ENCODE peak calls at places on chromosome 18, in five cellular contexts. One of them, this sample, is unnamed.
A peak's percentile ranks its signal among the peaks of the same experiment; 100 is the strongest.

GRCh38 chr18:27899893-27900292 is 277.0 kb downstream of the CDH2 start:
- DNase-seq in GM18507: no peak
- DNase-seq in activated T-cell treated with anti-CD3 and anti-CD28 coated beads for 1 hour: no peak
- DNase-seq in gastrocnemius medialis: no peak
- DNase-seq in activated T-helper 1 cell treated with Interleukin-2 at 50 U/mL for 16 hours: no peak
- DNase-seq in this sample: no peak

GRCh38 chr18:70333757-70334156 is 44.9 kb downstream of the SOCS6 start:
- DNase-seq in GM18507: no peak
- DNase-seq in activated T-cell treated with anti-CD3 and anti-CD28 coated beads for 1 hour: no peak
- DNase-seq in activated T-helper 1 cell treated with Interleukin-2 at 50 U/mL for 16 hours: no peak
- DNase-seq in gastrocnemius medialis: peak; percentile 53
- DNase-seq in this sample: no peak

GRCh38 chr18:76274470-76275289 is 220.4 kb downstream of the ZNF516 start:
- DNase-seq in activated T-helper 1 cell treated with Interleukin-2 at 50 U/mL for 16 hours: no peak
- DNase-seq in GM18507: no peak
- DNase-seq in gastrocnemius medialis: no peak
- DNase-seq in activated T-cell treated with anti-CD3 and anti-CD28 coated beads for 1 hour: no peak
- DNase-seq in this sample: no peak

GRCh38 chr18:63604791-63605567 is 17.8 kb downstream of the SERPINB13 start:
- DNase-seq in activated T-cell treated with anti-CD3 and anti-CD28 coated beads for 1 hour: no peak
- DNase-seq in GM18507: no peak
- DNase-seq in gastrocnemius medialis: no peak
- DNase-seq in activated T-helper 1 cell treated with Interleukin-2 at 50 U/mL for 16 hours: no peak
- DNase-seq in this sample: no peak

GRCh38 chr18:76450452-76450851 is 44.6 kb downstream of the ZNF516 start:
- DNase-seq in GM18507: no peak
- DNase-seq in activated T-helper 1 cell treated with Interleukin-2 at 50 U/mL for 16 hours: no peak
- DNase-seq in activated T-cell treated with anti-CD3 and anti-CD28 coated beads for 1 hour: no peak
- DNase-seq in gastrocnemius medialis: peak; percentile 9
- DNase-seq in this sample: no peak

GRCh38 chr18:23761941-23762340 is 72.7 kb downstream of the LAMA3 start:
- DNase-seq in activated T-cell treated with anti-CD3 and anti-CD28 coated beads for 1 hour: no peak
- DNase-seq in GM18507: no peak
- DNase-seq in activated T-helper 1 cell treated with Interleukin-2 at 50 U/mL for 16 hours: no peak
- DNase-seq in gastrocnemius medialis: no peak
- DNase-seq in this sample: no peak

GRCh38 chr18:35042389-35043066 is 1.3 kb downstream of the MAPRE2 start:
- DNase-seq in activated T-cell treated with anti-CD3 and anti-CD28 coated beads for 1 hour: no peak
- DNase-seq in GM18507: no peak
- DNase-seq in activated T-helper 1 cell treated with Interleukin-2 at 50 U/mL for 16 hours: no peak
- DNase-seq in gastrocnemius medialis: no peak
- DNase-seq in this sample: no peak

GRCh38 chr18:30280861-30281470 is 761.6 kb downstream of the DSC3 start:
- DNase-seq in activated T-helper 1 cell treated with Interleukin-2 at 50 U/mL for 16 hours: no peak
- DNase-seq in GM18507: no peak
- DNase-seq in activated T-cell treated with anti-CD3 and anti-CD28 coated beads for 1 hour: no peak
- DNase-seq in gastrocnemius medialis: no peak
- DNase-seq in this sample: no peak

GRCh38 chr18:7824970-7825369 is 257.9 kb downstream of the PTPRM start:
- DNase-seq in activated T-helper 1 cell treated with Interleukin-2 at 50 U/mL for 16 hours: no peak
- DNase-seq in gastrocnemius medialis: no peak
- DNase-seq in activated T-cell treated with anti-CD3 and anti-CD28 coated beads for 1 hour: no peak
- DNase-seq in GM18507: no peak
- DNase-seq in this sample: peak; percentile 59

GRCh38 chr18:2589345-2590060 is 18.1 kb downstream of the NDC80 start:
- DNase-seq in activated T-cell treated with anti-CD3 and anti-CD28 coated beads for 1 hour: no peak
- DNase-seq in GM18507: no peak
- DNase-seq in activated T-helper 1 cell treated with Interleukin-2 at 50 U/mL for 16 hours: no peak
- DNase-seq in gastrocnemius medialis: no peak
- DNase-seq in this sample: no peak

GRCh38 chr18:55384551-55385275 is 203.3 kb downstream of the TCF4 start:
- DNase-seq in activated T-cell treated with anti-CD3 and anti-CD28 coated beads for 1 hour: no peak
- DNase-seq in gastrocnemius medialis: no peak
- DNase-seq in GM18507: no peak
- DNase-seq in activated T-helper 1 cell treated with Interleukin-2 at 50 U/mL for 16 hours: no peak
- DNase-seq in this sample: no peak

GRCh38 chr18:11676867-11677266 is 12.2 kb upstream of the GNAL start:
- DNase-seq in GM18507: no peak
- DNase-seq in activated T-cell treated with anti-CD3 and anti-CD28 coated beads for 1 hour: no peak
- DNase-seq in activated T-helper 1 cell treated with Interleukin-2 at 50 U/mL for 16 hours: no peak
- DNase-seq in gastrocnemius medialis: no peak
- DNase-seq in this sample: no peak

GRCh38 chr18:56351911-56352502 is 286.4 kb downstream of the TXNL1 start:
- DNase-seq in gastrocnemius medialis: no peak
- DNase-seq in GM18507: no peak
- DNase-seq in activated T-cell treated with anti-CD3 and anti-CD28 coated beads for 1 hour: no peak
- DNase-seq in activated T-helper 1 cell treated with Interleukin-2 at 50 U/mL for 16 hours: no peak
- DNase-seq in this sample: no peak